ENCODE peak calls at places on chromosome 11, in five cellular contexts. U, R, V, J and C are unnamed samples. For H3K36me3, the result is how much of the 10 kb centered on the place peaks cover.

GRCh38 chr11:32113637-32114203 is 22.8 kb downstream of the RCN1 start:
- DNase-seq in U (no peak), R (no peak), V (no peak), J (no peak), C (no peak)

GRCh38 chr11:120134931-120135228 is 3.0 kb downstream of the TRIM29 start:
- DNase-seq in U (peak), R (no peak), V (peak), J (no peak), C (no peak)

GRCh38 chr11:35485656-35486318 is 39.6 kb downstream of the PAMR1 start:
- DNase-seq in U (peak), R (peak), V (peak), J (peak), C (peak)

GRCh38 chr11:13316528-13316961 is 39.0 kb downstream of the BMAL1 start:
- DNase-seq in U (peak), R (peak), V (peak), J (no peak), C (peak)

GRCh38 chr11:7547687-7548086 is 33.9 kb downstream of the PPFIBP2 start:
- DNase-seq in U (no peak), R (no peak), V (no peak), J (no peak), C (no peak)

GRCh38 chr11:82810326-82810725 is 76.7 kb upstream of the FAM181B start:
- DNase-seq in U (no peak), R (no peak), V (no peak), J (no peak), C (peak)

GRCh38 chr11:87428266-87428665 is 390.5 kb downstream of the TMEM135 start:
- DNase-seq in U (no peak), R (peak), V (no peak), J (no peak), C (peak)

GRCh38 chr11:33634291-33634834 is 66.3 kb downstream of the C11orf91 start:
- DNase-seq in U (no peak), R (peak), V (no peak), J (no peak), C (peak)

GRCh38 chr11:5383576-5383975 is at the start of gene OR51M1:
- DNase-seq in U (no peak), R (no peak), V (no peak), J (no peak), C (no peak)

GRCh38 chr11:126654886-126655806 is 299.7 kb downstream of the ST3GAL4 start:
- DNase-seq in U (no peak), R (no peak), V (no peak), J (no peak), C (no peak)

GRCh38 chr11:113272281-113272680 is 42.1 kb upstream of the TTC12 start:
- DNase-seq in U (no peak), R (no peak), V (no peak), J (no peak), C (no peak)

GRCh38 chr11:61384271-61385242 is 7.8 kb upstream of the TMEM216 start:
- DNase-seq in U (no peak), R (peak), V (no peak), J (peak), C (peak)

GRCh38 chr11:32435511-32435946 is at the start of gene WT1:
- DNase-seq in U (no peak), R (peak), V (peak), J (no peak), C (no peak)

GRCh38 chr11:113532697-113533424 is 57.7 kb upstream of the DRD2 start:
- DNase-seq in U (peak), R (peak), V (peak), J (peak), C (peak)

DNA sequence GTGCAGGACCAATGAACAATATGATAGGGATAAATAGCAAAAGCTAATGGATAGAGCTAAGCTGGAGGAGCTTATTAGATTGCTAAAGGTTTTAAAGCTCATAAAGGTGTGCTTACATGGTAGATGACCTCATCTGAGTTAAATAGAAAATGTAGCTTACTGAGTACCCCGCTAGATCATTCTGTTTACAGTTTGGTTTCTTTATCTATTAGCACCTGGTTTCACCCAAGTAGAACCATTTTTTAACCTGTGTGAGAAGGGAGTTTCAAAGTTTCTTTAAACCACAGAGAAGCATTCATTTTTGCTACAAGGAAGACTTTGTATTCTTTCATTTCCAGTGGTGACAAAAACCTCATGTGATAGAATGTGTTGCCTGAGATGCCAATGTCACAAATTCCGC is 1778.0 kb downstream of the LRRC4C start:
- DNase-seq in U (no peak), R (no peak), V (no peak), J (no peak), C (no peak)
- H3K36me3 ChIP-seq in U (under half), R (under half), V (under half), J (under half), C (under half)

GRCh38 chr11:6427516-6427915 is 8.6 kb upstream of the APBB1 start:
- DNase-seq in U (no peak), R (no peak), V (no peak), J (no peak), C (no peak)
- TF ChIP-seq CTCF in U (no peak), R (no peak), V (no peak), J (no peak), C (no peak)

GRCh38 chr11:116792144-116792868 is 627 bp upstream of the APOA5 start:
- DNase-seq in U (no peak), R (no peak), V (no peak), J (no peak), C (no peak)

GRCh38 chr11:116791813-116792143 is at the start of gene APOA5:
- DNase-seq in U (no peak), R (no peak), V (no peak), J (no peak), C (no peak)

GRCh38 chr11:116790167-116791001 is 1.3 kb downstream of the APOA5 start:
- DNase-seq in U (no peak), R (no peak), V (peak), J (no peak), C (no peak)

GRCh38 chr11:116792869-116793475 is 1.3 kb upstream of the APOA5 start:
- DNase-seq in U (no peak), R (peak), V (no peak), J (no peak), C (peak)

GRCh38 chr11:116791002-116791812 is 472 bp downstream of the APOA5 start:
- DNase-seq in U (peak), R (peak), V (peak), J (peak), C (peak)
- H3K4me3 ChIP-seq in U (peak), R (no peak), V (no peak), J (no peak), C (no peak)

DNA sequence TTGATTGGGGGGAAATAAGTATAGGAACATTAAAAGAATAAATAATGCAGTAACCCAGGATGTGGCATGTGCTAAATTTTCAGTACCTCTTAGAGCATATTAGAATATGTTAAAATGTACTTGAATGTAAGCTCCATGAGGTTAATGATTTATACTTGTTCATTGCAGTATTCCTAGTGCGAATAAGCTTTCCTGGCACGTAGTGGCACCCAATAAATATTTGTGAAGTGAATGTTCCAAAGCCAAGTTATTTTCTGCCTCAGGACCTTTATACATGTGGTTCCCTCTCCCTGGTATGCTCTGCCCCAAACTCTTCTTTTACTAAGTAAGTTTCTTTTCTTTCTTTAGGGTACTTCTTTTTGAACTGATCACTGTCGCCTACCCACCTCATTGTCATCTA is 118.8 kb downstream of the DBX1 start:
- DNase-seq in U (no peak), R (peak), V (no peak), J (no peak), C (no peak)
- H3K36me3 ChIP-seq in U (under half), R (under half), V (under half), J (half or more), C (under half)